ENCODE peak calls at places on chromosomes 16 and 17, in four cellular contexts. D is heart right ventricle, P is heart left ventricle, B is colonic mucosa. W is an unnamed sample.

GRCh38 chr17:69082696-69083095 is 22.0 kb upstream of the ABCA9 start:
- DNase-seq in D (no peak), P (no peak), B (no peak), W (no peak)

GRCh38 chr17:58280480-58281217 is at the start of gene MPO:
- DNase-seq in P (no peak), D (no peak), B (no peak), W (no peak)

GRCh38 chr16:17828012-17828411 is 357.3 kb upstream of the XYLT1 start:
- DNase-seq in D (no peak), B (no peak), P (no peak), W (no peak)

GRCh38 chr17:57519199-57519598 is 225.9 kb downstream of the CCDC182 start:
- DNase-seq in P (no peak), B (no peak), D (no peak), W (no peak)

GRCh38 chr17:74042241-74042640 is 161.2 kb upstream of the RPL38 start:
- DNase-seq in B (no peak), P (no peak), D (no peak), W (no peak)

GRCh38 chr17:68383443-68384321 is 73.6 kb downstream of the WIPI1 start:
- DNase-seq in P (no peak), D (no peak), B (no peak), W (no peak)

GRCh38 chr17:72702136-72702735 is 390.3 kb downstream of the SLC39A11 start:
- DNase-seq in B (no peak), P (no peak), D (no peak), W (no peak)

GRCh38 chr17:48541036-48541573 is 3.8 kb downstream of the HOXB2 start:
- DNase-seq in P (no peak), D (no peak), B (no peak), W (no peak)

GRCh38 chr16:53372942-53373871 is 61.1 kb upstream of the RBL2 start:
- DNase-seq in D (peak; percentile 7), P (peak; percentile 69), B (peak; percentile 90), W (peak; percentile 60)

GRCh38 chr16:53378138-53378537 is 56.1 kb upstream of the RBL2 start:
- DNase-seq in D (no peak), P (no peak), B (no peak), W (no peak)
- H3K4me3 ChIP-seq in D (no peak overlapping the region), P (no peak overlapping the region), B (no peak overlapping the region), W (no peak overlapping the region)

GRCh38 chr17:19958023-19958422 is 19.6 kb downstream of the AKAP10 start:
- DNase-seq in P (no peak), B (no peak), D (no peak), W (no peak)
- H3K27ac ChIP-seq in P (no peak overlapping the region), B (no peak overlapping the region), D (no peak overlapping the region), W (no peak overlapping the region)

GRCh38 chr17:41814195-41814594 is 1.4 kb downstream of the FKBP10 start:
- DNase-seq in D (no peak), P (no peak), B (no peak), W (no peak)
- H3K4me1 ChIP-seq in D (peaks cover 31% of the 10 kb centered on the region), P (no peaks in the 10 kb centered on the region), B (peaks cover 19% of the 10 kb centered on the region), W (peaks cover 26% of the 10 kb centered on the region)

DNA sequence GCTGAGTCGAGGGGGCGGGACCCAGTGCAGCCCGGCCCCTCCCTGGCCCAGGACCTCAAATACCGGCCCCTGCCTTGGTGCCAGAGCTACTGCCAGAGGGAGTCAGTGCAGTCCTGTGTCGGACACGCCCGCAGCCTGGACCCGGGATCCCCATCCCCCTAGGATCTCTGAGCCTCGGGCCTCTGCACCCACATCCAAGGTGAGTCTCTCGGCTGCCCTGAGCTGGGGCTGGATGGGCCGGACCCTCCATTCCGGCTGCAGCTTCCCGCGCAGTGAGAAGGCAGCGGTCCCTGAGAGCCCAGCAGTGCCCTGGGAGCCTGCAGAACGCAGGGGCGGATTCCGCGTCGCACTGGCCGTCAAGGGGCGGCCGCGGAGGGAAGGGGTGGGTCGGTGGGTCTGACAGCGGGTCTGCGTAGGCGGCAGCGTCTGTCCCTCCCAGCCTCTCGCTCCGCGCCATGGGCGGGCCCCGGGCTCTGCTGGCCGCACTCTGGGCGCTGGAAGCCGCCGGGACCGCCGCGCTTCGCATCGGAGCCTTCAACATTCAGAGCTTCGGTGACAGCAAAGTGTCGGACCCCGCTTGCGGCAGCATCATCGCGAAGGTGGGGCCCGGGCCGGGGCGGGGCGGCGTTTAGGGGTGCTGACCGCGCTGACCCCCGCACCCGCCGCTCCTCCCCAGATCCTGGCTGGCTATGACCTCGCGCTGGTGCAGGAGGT is at the start of gene DNASE1L2:
- DNase-seq in D (no peak), P (no peak), B (peak; percentile 47), W (no peak)
- H3K4me3 ChIP-seq in D (no peak within 1 kb of the TSS), P (no peak within 1 kb of the TSS), B (peak within 1 kb of the TSS; percentile 13), W (no peak within 1 kb of the TSS)

GRCh38 chr16:66619534-66620418 is 15.3 kb downstream of the CMTM3 start:
- DNase-seq in D (no peak), P (no peak), B (no peak), W (no peak)
- H3K27ac ChIP-seq in D (no peak overlapping the region), P (peak overlapping the region; percentile 24), B (no peak overlapping the region), W (no peak overlapping the region)

GRCh38 chr16:27225536-27226360 is 22.4 kb downstream of the KDM8 start:
- DNase-seq in D (no peak), P (peak; percentile 63), B (peak; percentile 76), W (no peak)
- H3K4me1 ChIP-seq in D (peaks cover 26% of the 10 kb centered on the region), P (peaks cover 7% of the 10 kb centered on the region), B (peaks cover 15% of the 10 kb centered on the region), W (peaks cover 30% of the 10 kb centered on the region)

GRCh38 chr17:30354731-30355130 is 20.9 kb upstream of the TMIGD1 start:
- DNase-seq in B (no peak), P (no peak), D (no peak), W (no peak)
- H3K4me3 ChIP-seq in B (no peak overlapping the region), P (no peak overlapping the region), D (no peak overlapping the region), W (no peak overlapping the region)

DNA sequence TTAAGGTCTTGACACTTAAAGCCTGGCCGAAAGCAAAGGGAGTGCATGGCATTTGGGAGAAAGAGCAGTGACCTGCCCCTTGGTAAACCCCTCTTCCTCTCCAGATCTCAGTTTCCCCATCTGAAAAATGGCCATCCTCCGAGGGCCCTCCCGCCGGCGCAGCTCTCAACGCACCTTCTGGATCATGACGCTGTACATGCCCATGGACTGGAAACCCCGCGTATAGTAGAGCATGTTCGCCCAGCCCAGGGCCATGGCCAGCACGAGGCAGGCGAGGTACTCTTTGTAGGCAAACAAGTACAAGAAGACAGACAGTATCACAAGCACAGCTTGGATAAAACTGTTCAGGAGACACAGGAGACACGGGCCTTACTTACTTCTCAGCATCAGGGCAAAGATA is 33.6 kb downstream of the TRPV3 start:
- DNase-seq in B (no peak), D (no peak), P (no peak), W (no peak)
- H3K27ac ChIP-seq in B (no peak overlapping the region), D (no peak overlapping the region), P (no peak overlapping the region), W (no peak overlapping the region)

GRCh38 chr17:80888276-80889160 is 103.1 kb upstream of the CHMP6 start:
- DNase-seq in D (no peak), B (no peak), P (peak; percentile 51), W (no peak)
- H3K4me1 ChIP-seq in D (peaks cover 16% of the 10 kb centered on the region), B (no peaks in the 10 kb centered on the region), P (no peaks in the 10 kb centered on the region), W (peaks cover 32% of the 10 kb centered on the region)

GRCh38 chr16:167117-167462 is 1.3 kb downstream of the HBM start:
- DNase-seq in P (no peak), D (no peak), B (no peak), W (no peak)

GRCh38 chr16:165539-166374 is at the start of gene HBM:
- DNase-seq in B (no peak), P (peak; percentile 57), D (no peak), W (no peak)

GRCh38 chr16:162271-162991 is 3.3 kb upstream of the HBM start:
- DNase-seq in B (no peak), D (no peak), P (no peak), W (no peak)

GRCh38 chr16:166375-167116 is 768 bp downstream of the HBM start:
- DNase-seq in D (no peak), P (peak; percentile 3), B (no peak), W (no peak)

DNA sequence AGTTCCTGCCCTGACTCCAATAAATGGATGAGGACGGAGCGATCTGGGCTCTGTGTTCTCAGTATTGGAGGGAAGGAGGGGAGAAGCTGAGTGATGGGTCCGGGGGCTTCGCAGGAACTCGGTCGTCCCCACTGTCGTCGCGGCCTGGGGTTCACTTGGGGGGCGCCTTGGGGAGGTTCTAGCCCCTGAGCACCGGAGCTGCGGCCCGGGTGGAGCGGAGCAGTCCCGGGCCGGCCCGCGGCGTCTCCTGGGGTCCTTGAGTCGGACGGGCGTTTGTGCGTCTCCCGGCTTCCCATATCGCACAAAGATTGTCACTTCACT is 600 bp upstream of the HBM start:
- DNase-seq in P (no peak), D (no peak), B (no peak), W (no peak)
- H3K4me3 ChIP-seq in P (peak overlapping the region; percentile 7), D (no peak overlapping the region), B (no peak overlapping the region), W (peak overlapping the region; percentile 15)

W was measured in CD8-positive, alpha-beta T cell.